ENCODE peak calls at places on chromosomes 7 and 10, in nine cellular contexts. U is AG09319, E is activated B cell treated with CpG ODN at 0.5 μM for 24 hours, I is A549, Q is SK-N-SH, D is astrocyte of the spinal cord, G is HFF-Myc, O is body of pancreas, T is fibroblast of mammary gland. H is an unnamed sample.

GRCh38 chr10:106857213-106857612 is 307.3 kb downstream of the SORCS1 start:
- DNase-seq in U (no peak), E (no peak), I (no peak), Q (no peak), D (no peak), G (no peak), O (no peak), T (no peak), H (no peak)

GRCh38 chr10:124739119-124739921 is 4.9 kb downstream of the FAM53B start:
- DNase-seq in U (no peak), E (no peak), I (no peak), Q (no peak), D (no peak), G (no peak), O (no peak), T (no peak), H (no peak)

GRCh38 chr7:133699390-133699789 is 427.8 kb upstream of the LRGUK start:
- DNase-seq in U (no peak), E (no peak), I (no peak), Q (no peak), D (no peak), G (no peak), O (no peak), T (no peak), H (no peak)

GRCh38 chr10:132394201-132394811 is 2.7 kb upstream of the PWWP2B start:
- DNase-seq in U (no peak), E (no peak), I (no peak), Q (no peak), D (no peak), G (no peak), O (no peak), T (no peak), H (no peak)

GRCh38 chr7:17236603-17237002 is 61.8 kb upstream of the AHR start:
- DNase-seq in U (no peak), E (no peak), I (no peak), Q (no peak), D (peak; percentile 39), G (no peak), O (no peak), T (peak; percentile 68), H (no peak)

GRCh38 chr7:44615149-44615611 is 8.8 kb downstream of the OGDH start:
- DNase-seq in U (no peak), E (no peak), I (no peak), Q (no peak), D (no peak), G (no peak), O (no peak), T (peak; percentile 32), H (no peak)

GRCh38 chr7:134640842-134641715 is 5.6 kb upstream of the BPGM start:
- DNase-seq in U (no peak), E (no peak), I (no peak), Q (no peak), D (no peak), G (no peak), O (no peak), T (no peak), H (no peak)

GRCh38 chr10:22712959-22713852 is 1.2 kb downstream of the PIP4K2A start:
- DNase-seq in U (no peak), E (peak; percentile 40), I (no peak), Q (peak; percentile 71), D (peak; percentile 22), G (no peak), O (peak; percentile 36), T (peak; percentile 42), H (peak; percentile 20)

GRCh38 chr7:35253680-35254495 is at the start of gene TBX20:
- DNase-seq in U (no peak), E (no peak), I (peak; percentile 80), Q (peak; percentile 98), D (peak; percentile 22), G (no peak), O (peak; percentile 66), T (peak; percentile 23), H (peak; percentile 49)

GRCh38 chr7:28921822-28922221 is 36.3 kb downstream of the TRIL start:
- DNase-seq in U (peak; percentile 18), E (no peak), I (peak; percentile 61), Q (peak; percentile 84), D (peak; percentile 68), G (peak; percentile 47), O (peak; percentile 54), T (peak; percentile 70), H (peak; percentile 21)

GRCh38 chr7:20784311-20785210 is 2.1 kb downstream of the SP8 start:
- DNase-seq in U (no peak), E (no peak), I (peak; percentile 40), Q (peak; percentile 62), D (no peak), G (no peak), O (no peak), T (peak; percentile 8), H (no peak)

GRCh38 chr7:139716156-139716942 is 61.4 kb downstream of the HIPK2 start:
- DNase-seq in U (no peak), E (no peak), I (no peak), Q (no peak), D (no peak), G (no peak), O (no peak), T (no peak), H (no peak)

GRCh38 chr7:129332354-129333056 is 101.7 kb upstream of the STRIP2 start:
- DNase-seq in U (peak; percentile 70), E (no peak), I (peak; percentile 37), Q (no peak), D (peak; percentile 53), G (peak; percentile 9), O (no peak), T (peak; percentile 71), H (no peak)

GRCh38 chr10:93991596-93992284 is 2.0 kb upstream of the PLCE1 start:
- DNase-seq in U (no peak), E (no peak), I (peak; percentile 78), Q (no peak), D (peak; percentile 80), G (no peak), O (peak; percentile 53), T (peak; percentile 68), H (peak; percentile 39)

GRCh38 chr7:25735674-25736242 is 416.2 kb upstream of the NFE2L3 start:
- DNase-seq in U (no peak), E (no peak), I (no peak), Q (no peak), D (no peak), G (no peak), O (no peak), T (no peak), H (no peak)

GRCh38 chr7:154388999-154389398 is 336.8 kb downstream of the DPP6 start:
- DNase-seq in U (no peak), E (no peak), I (no peak), Q (peak; percentile 29), D (no peak), G (no peak), O (no peak), T (no peak), H (no peak)

GRCh38 chr10:77461636-77462296 is 175.8 kb downstream of the KCNMA1 start:
- DNase-seq in U (no peak), E (no peak), I (no peak), Q (no peak), D (no peak), G (no peak), O (no peak), T (no peak), H (no peak)

GRCh38 chr10:35424680-35425285 is 88.5 kb downstream of the CCNY start:
- DNase-seq in U (no peak), E (no peak), I (no peak), Q (no peak), D (no peak), G (no peak), O (peak; percentile 42), T (no peak), H (no peak)

GRCh38 chr10:35425596-35425995 is 89.3 kb downstream of the CCNY start:
- DNase-seq in U (no peak), E (no peak), I (no peak), Q (no peak), D (no peak), G (no peak), O (no peak), T (peak; percentile 56), H (no peak)

GRCh38 chr10:35421553-35422178 is 85.4 kb downstream of the CCNY start:
- DNase-seq in U (peak; percentile 51), E (no peak), I (peak; percentile 77), Q (no peak), D (peak; percentile 88), G (peak; percentile 56), O (no peak), T (peak; percentile 93), H (no peak)

GRCh38 chr10:35422236-35422635 is 85.9 kb downstream of the CCNY start:
- DNase-seq in U (no peak), E (no peak), I (no peak), Q (no peak), D (no peak), G (no peak), O (no peak), T (peak; percentile 42), H (no peak)

GRCh38 chr10:35423505-35424306 is 87.4 kb downstream of the CCNY start:
- DNase-seq in U (no peak), E (no peak), I (no peak), Q (no peak), D (peak; percentile 79), G (no peak), O (no peak), T (peak; percentile 88), H (no peak)
- TF ChIP-seq CTCF in U (no peak), E (no peak), I (no peak), Q (no peak), D (peak; percentile 15), G (no peak), O (no peak), T (peak; percentile 19), H (no peak)

DNA sequence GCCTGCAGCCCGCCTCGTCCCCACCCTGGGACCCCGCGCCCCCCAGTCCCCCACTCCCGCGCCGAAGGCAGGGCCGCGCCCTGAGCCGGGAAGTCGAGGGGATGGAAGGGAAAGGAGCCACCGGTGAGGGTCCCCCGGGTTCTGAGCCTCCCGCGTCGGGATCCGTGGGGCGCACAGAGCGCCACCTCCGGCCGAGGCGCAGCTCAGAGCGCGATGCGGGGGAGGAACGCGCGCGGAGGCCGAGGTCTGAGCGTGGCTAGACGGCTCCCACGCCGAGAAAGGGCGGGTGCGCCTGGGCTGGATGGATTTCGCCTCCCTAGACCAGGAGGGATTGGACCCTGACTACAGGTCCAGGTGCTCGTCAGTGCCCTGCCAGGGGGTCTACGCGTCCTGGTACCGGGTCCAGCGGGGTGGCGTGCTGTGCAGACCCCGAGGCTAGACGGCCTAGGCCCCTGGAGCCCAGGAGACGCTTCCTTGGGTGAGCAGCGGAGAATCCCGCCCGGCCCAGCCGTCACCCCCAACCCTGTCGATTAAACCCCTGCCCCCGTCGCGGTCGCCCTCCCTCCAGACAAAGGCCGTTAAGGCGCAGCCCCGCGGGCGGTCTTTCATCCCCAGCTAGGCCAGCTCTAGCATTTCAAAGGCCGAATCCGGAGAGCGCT is 986 bp upstream of the PDGFA start:
- DNase-seq in U (no peak), E (peak; percentile 25), I (no peak), Q (no peak), D (no peak), G (no peak), O (peak; percentile 36), T (no peak), H (no peak)
- TF ChIP-seq CTCF in U (peak; percentile 21), E (no peak), I (peak; percentile 42), Q (peak; percentile 36), D (peak; percentile 10), G (no peak), O (no peak), T (no peak), H (no peak)

GRCh38 chr10:76124230-76124629 is 692.8 kb downstream of the LRMDA start:
- DNase-seq in U (no peak), E (no peak), I (no peak), Q (no peak), D (no peak), G (no peak), O (no peak), T (no peak), H (no peak)
- TF ChIP-seq CTCF in U (no peak), E (no peak), I (no peak), Q (no peak), D (no peak), G (no peak), O (no peak), T (no peak), H (no peak)

GRCh38 chr10:35306852-35307251 is 29.5 kb upstream of the CCNY start:
- DNase-seq in U (no peak), E (no peak), I (peak; percentile 57), Q (peak; percentile 22), D (no peak), G (no peak), O (peak; percentile 68), T (peak; percentile 36), H (no peak)
- TF ChIP-seq CTCF in U (no peak), E (no peak), I (no peak), Q (no peak), D (no peak), G (no peak), O (no peak), T (no peak), H (no peak)

H was measured in progenitor cell of endocrine pancreas.